ENCODE peak calls at places on chromosomes 7 and 10, in four cellular contexts. O is HCT116, W is left lung, Y is kidney. B is an unnamed sample. For H3K9me3 and H3K36me3, the result is how much of the 10 kb centered on the place peaks cover.

GRCh38 chr7:16753102-16753931 is at the start of gene TSPAN13:
- DNase-seq in O (peak), W (peak), Y (peak), B (peak)

GRCh38 chr10:93074137-93074596 is 474 bp downstream of the CYP26A1 start:
- DNase-seq in O (no peak), W (no peak), Y (no peak), B (no peak)

GRCh38 chr10:85613391-85613790 is 753.2 kb downstream of the GRID1 start:
- DNase-seq in O (no peak), W (no peak), Y (no peak), B (no peak)

GRCh38 chr10:101394522-101395133 is 40.7 kb downstream of the BTRC start:
- DNase-seq in O (no peak), W (no peak), Y (no peak), B (no peak)

GRCh38 chr10:48798486-48799254 is 114.0 kb downstream of the WDFY4 start:
- DNase-seq in O (no peak), W (no peak), Y (no peak), B (peak)

GRCh38 chr10:95415631-95416031 is 124.8 kb upstream of the PDLIM1 start:
- DNase-seq in O (no peak), W (no peak), Y (no peak), B (no peak)

GRCh38 chr7:158606111-158606510 is 18.5 kb upstream of the PTPRN2 start:
- DNase-seq in O (no peak), W (no peak), Y (no peak), B (peak)

GRCh38 chr10:73838827-73839226 is 27.4 kb upstream of the NDST2 start:
- DNase-seq in O (no peak), W (no peak), Y (no peak), B (no peak)

GRCh38 chr10:26269754-26270153 is 53.2 kb downstream of the GAD2 start:
- DNase-seq in O (peak), W (no peak), Y (no peak), B (no peak)

GRCh38 chr10:31683682-31684081 is 244.9 kb downstream of the ARHGAP12 start:
- DNase-seq in O (peak), W (no peak), Y (no peak), B (no peak)

GRCh38 chr7:2558620-2559282 is at the start of gene IQCE:
- DNase-seq in O (peak), W (peak), Y (peak), B (peak)

DNA sequence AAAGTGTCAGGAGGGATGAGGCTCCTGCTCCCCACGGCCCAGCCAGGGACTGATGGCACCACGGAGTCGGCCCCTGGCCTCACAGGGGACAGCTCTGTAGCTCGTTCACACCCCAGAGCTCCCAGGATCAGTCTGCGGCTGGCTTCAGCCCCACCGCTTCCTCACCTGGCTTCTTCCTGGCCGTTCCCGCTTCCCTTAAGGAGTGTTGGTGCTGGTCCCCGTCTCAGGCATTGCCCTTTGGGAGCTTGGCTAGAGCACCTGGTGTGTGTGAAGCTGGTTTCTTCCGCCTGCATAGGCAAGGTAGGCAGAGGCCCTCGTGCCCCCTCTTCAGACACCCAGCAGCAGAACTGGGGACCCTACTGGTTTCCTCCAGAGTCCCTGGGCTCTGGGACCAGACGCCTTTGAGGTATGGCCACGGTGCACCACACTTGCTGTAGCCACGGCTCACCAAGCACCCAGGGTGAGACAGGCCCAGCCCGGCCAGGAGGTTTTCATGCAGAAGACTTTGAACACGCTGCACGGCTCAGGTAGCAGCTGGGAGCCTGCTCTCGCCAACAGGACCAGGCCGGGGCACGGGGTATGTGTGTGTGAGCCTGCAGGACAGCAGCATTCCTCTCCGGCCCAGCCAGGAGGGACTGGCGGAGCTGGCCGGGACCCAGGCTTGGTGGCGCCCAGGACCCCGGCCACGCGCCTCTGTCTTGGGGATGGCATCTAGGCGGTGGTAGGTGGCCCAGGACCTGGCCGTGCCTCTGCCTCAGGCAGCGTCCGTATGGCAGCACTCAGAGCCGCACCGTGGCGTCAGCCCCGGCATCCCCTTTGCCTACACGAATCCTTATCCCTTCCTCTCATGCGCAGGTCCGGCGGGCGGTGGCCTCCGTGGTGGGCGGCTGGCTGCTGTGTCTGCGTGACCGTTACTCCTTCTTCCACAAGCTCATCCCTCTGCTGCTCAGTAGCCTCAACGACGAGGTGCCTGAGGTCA is 13.2 kb upstream of the PRKAR1B start:
- DNase-seq in O (no peak), W (no peak), Y (peak), B (no peak)
- H3K9me3 ChIP-seq in O (under half), W (under half), Y (under half), B (under half)

GRCh38 chr10:104317195-104318095 is 20.8 kb downstream of the ITPRIP start:
- DNase-seq in O (no peak), W (no peak), Y (peak), B (peak)

GRCh38 chr10:104314591-104315485 is 23.4 kb downstream of the ITPRIP start:
- DNase-seq in O (no peak), W (no peak), Y (no peak), B (no peak)

GRCh38 chr10:104318096-104318725 is 20.1 kb downstream of the ITPRIP start:
- DNase-seq in O (no peak), W (no peak), Y (peak), B (no peak)

GRCh38 chr10:104316321-104317099 is 21.8 kb downstream of the ITPRIP start:
- DNase-seq in O (no peak), W (no peak), Y (no peak), B (no peak)

GRCh38 chr10:104315486-104315921 is 22.8 kb downstream of the ITPRIP start:
- DNase-seq in O (no peak), W (no peak), Y (no peak), B (no peak)
- H3K36me3 ChIP-seq in O (under half), W (under half), Y (under half), B (under half)

GRCh38 chr7:97018775-97019535 is 5.7 kb downstream of the DLX5 start:
- DNase-seq in O (no peak), W (no peak), Y (no peak), B (no peak)

GRCh38 chr7:97017197-97018125 is 7.2 kb downstream of the DLX5 start:
- DNase-seq in O (no peak), W (no peak), Y (peak), B (peak)

GRCh38 chr7:97019710-97020109 is 4.9 kb downstream of the DLX5 start:
- DNase-seq in O (no peak), W (no peak), Y (no peak), B (no peak)

GRCh38 chr7:97016392-97017196 is 8.0 kb downstream of the DLX5 start:
- DNase-seq in O (no peak), W (no peak), Y (peak), B (peak)

GRCh38 chr7:97018126-97018601 is 6.5 kb downstream of the DLX5 start:
- DNase-seq in O (no peak), W (no peak), Y (peak), B (no peak)
- H3K9me3 ChIP-seq in O (under half), W (under half), Y (under half), B (under half)

GRCh38 chr7:45054442-45054841 is 34.3 kb downstream of the NACAD start:
- DNase-seq in O (no peak), W (peak), Y (no peak), B (no peak)
- H3K36me3 ChIP-seq in O (under half), W (under half), Y (under half), B (under half)

DNA sequence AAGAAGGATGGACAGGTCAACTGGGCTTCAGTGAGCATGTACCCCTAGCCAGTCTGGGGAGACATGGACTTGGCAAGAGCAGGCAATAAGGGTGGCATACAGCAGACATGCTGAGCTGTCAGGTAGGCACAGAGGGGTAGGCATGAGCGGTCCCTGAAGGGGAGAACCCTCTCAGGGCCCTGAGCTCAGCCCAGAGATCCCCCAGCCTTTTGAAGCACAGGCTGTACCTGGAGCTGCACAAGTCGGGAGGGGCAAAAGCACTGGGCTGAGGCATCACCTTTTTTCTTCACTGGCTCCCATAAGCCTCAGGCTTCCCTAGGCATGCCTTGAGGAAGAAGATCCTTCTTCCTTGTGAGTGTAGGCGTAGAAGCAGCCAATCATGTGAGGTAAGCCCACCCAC is 42.3 kb downstream of the ZNF727 start:
- DNase-seq in O (no peak), W (no peak), Y (no peak), B (no peak)
- H3K9me3 ChIP-seq in O (under half), W (half or more), Y (half or more), B (half or more)

GRCh38 chr7:127713758-127714157 is 61.8 kb downstream of the SND1 start:
- DNase-seq in O (no peak), W (no peak), Y (no peak), B (no peak)

GRCh38 chr7:127715901-127716300 is 63.9 kb downstream of the SND1 start:
- DNase-seq in O (no peak), W (no peak), Y (no peak), B (peak)

GRCh38 chr7:127713006-127713405 is 61.0 kb downstream of the SND1 start:
- DNase-seq in O (no peak), W (no peak), Y (no peak), B (no peak)

GRCh38 chr7:127717502-127718125 is 65.6 kb downstream of the SND1 start:
- DNase-seq in O (no peak), W (no peak), Y (no peak), B (no peak)

GRCh38 chr7:127715272-127715671 is 63.3 kb downstream of the SND1 start:
- DNase-seq in O (no peak), W (no peak), Y (no peak), B (no peak)
- H3K36me3 ChIP-seq in O (half or more), W (under half), Y (under half), B (under half)

GRCh38 chr7:46178685-46179084 is 257.6 kb upstream of the IGFBP3 start:
- DNase-seq in O (no peak), W (no peak), Y (no peak), B (peak)
- H3K9me3 ChIP-seq in O (under half), W (under half), Y (under half), B (under half)

GRCh38 chr7:47507514-47507913 is 74.4 kb downstream of the TNS3 start:
- DNase-seq in O (no peak), W (no peak), Y (peak), B (no peak)

GRCh38 chr7:47510192-47510591 is 71.7 kb downstream of the TNS3 start:
- DNase-seq in O (no peak), W (no peak), Y (peak), B (no peak)

GRCh38 chr7:47506716-47507354 is 75.1 kb downstream of the TNS3 start:
- DNase-seq in O (no peak), W (no peak), Y (peak), B (peak)

GRCh38 chr7:47509571-47509970 is 72.3 kb downstream of the TNS3 start:
- DNase-seq in O (no peak), W (no peak), Y (peak), B (no peak)

GRCh38 chr7:47508389-47509380 is 73.2 kb downstream of the TNS3 start:
- DNase-seq in O (no peak), W (no peak), Y (peak), B (no peak)
- H3K36me3 ChIP-seq in O (under half), W (under half), Y (under half), B (under half)

DNA sequence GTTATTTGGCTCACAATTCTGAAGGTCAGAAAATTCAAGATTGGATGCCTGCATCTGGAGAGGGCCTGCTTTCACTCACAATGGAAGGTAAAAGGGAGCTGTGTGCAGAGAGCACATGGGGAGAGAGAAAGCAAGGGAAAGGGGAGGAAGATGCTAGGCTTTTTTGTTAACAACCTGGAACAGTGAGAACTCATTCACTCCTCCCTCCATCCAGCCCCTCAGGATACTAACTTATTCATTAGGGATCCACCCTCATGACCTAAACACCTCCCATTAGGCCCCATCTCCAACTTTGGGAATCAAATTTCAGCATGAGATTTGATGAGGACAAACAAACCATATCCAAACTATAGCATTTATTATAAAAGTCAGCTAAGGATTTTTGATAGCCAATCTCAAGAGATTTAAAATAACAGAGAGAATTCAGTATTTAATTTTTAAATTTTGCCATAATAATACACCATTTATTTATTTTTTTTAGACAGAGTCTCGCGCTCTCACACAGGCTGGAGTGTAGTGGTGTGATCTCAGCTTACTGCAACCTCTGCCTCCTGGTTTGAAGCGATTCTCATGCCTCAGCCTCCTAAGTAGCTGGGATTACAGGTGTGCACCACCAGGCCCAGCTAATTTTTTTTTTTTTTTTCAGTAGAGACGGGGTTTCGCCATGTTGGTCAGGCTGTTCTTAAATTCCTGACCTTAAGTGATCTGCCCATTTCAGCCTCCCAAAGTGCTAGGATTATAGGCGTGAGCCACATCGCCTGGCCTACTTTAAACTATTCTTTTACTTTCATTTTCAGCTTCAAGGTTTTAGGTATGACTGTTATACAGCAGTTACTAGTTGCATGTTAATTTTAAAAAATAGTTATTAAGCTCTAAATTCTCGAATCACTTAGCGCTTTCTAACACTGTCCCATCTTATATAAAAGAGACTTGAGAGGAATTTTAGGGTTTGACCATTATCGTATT is 20.3 kb upstream of the ETV1 start:
- DNase-seq in O (no peak), W (no peak), Y (no peak), B (no peak)
- H3K9me3 ChIP-seq in O (under half), W (under half), Y (under half), B (under half)